ENCODE peak calls at places on chromosome 1, in four cellular contexts. Y, D, S and J are unnamed samples.

GRCh38 chr1:181014431-181015257 is 8.0 kb downstream of the STX6 start:
- DNase-seq in S (no peak), Y (no peak), D (no peak), J (no peak)

GRCh38 chr1:97516588-97516987 is 404.2 kb downstream of the DPYD start:
- DNase-seq in Y (no peak), S (no peak), D (no peak), J (no peak)

GRCh38 chr1:46545784-46546183 is 5.7 kb downstream of the KNCN start:
- DNase-seq in S (no peak), D (no peak), Y (no peak), J (no peak)

GRCh38 chr1:177948336-177948972 is 21.4 kb downstream of the SEC16B start:
- DNase-seq in Y (peak; percentile 75), D (peak; percentile 46), S (peak; percentile 72), J (peak; percentile 60)

GRCh38 chr1:47437518-47438320 is at the start of gene FOXD2:
- DNase-seq in S (peak; percentile 86), D (peak; percentile 83), Y (peak; percentile 93), J (peak; percentile 63)

GRCh38 chr1:108801101-108801500 is 54.6 kb downstream of the STXBP3 start:
- DNase-seq in Y (no peak), S (no peak), D (no peak), J (no peak)

GRCh38 chr1:63407002-63407401 is 39.6 kb downstream of the ALG6 start:
- DNase-seq in Y (no peak), S (no peak), D (no peak), J (no peak)

GRCh38 chr1:59596956-59597355 is 217.8 kb upstream of the HOOK1 start:
- DNase-seq in Y (no peak), S (no peak), D (no peak), J (no peak)

GRCh38 chr1:93114403-93114802 is 35.3 kb downstream of the MTF2 start:
- DNase-seq in S (no peak), Y (no peak), D (no peak), J (no peak)

GRCh38 chr1:11786168-11786567 is 19.6 kb downstream of the MTHFR start:
- DNase-seq in Y (no peak), S (no peak), D (no peak), J (no peak)

GRCh38 chr1:11787251-11787803 is 18.4 kb downstream of the MTHFR start:
- DNase-seq in S (peak; percentile 55), Y (peak; percentile 87), D (peak; percentile 74), J (peak; percentile 63)

GRCh38 chr1:11784256-11784992 is 21.3 kb downstream of the MTHFR start:
- DNase-seq in Y (no peak), S (no peak), D (no peak), J (no peak)

GRCh38 chr1:11783556-11783955 is 21.6 kb downstream of the C1orf167 start:
- DNase-seq in S (no peak), Y (no peak), D (no peak), J (no peak)

GRCh38 chr1:11784993-11785769 is 20.6 kb downstream of the MTHFR start:
- DNase-seq in Y (peak; percentile 82), D (peak; percentile 69), S (peak; percentile 68), J (peak; percentile 72)
- H3K4me1 ChIP-seq in Y (peaks cover 9% of the 10 kb centered on the region), D (peaks cover 56% of the 10 kb centered on the region), S (peaks cover 2% of the 10 kb centered on the region), J (peaks cover 6% of the 10 kb centered on the region)

DNA sequence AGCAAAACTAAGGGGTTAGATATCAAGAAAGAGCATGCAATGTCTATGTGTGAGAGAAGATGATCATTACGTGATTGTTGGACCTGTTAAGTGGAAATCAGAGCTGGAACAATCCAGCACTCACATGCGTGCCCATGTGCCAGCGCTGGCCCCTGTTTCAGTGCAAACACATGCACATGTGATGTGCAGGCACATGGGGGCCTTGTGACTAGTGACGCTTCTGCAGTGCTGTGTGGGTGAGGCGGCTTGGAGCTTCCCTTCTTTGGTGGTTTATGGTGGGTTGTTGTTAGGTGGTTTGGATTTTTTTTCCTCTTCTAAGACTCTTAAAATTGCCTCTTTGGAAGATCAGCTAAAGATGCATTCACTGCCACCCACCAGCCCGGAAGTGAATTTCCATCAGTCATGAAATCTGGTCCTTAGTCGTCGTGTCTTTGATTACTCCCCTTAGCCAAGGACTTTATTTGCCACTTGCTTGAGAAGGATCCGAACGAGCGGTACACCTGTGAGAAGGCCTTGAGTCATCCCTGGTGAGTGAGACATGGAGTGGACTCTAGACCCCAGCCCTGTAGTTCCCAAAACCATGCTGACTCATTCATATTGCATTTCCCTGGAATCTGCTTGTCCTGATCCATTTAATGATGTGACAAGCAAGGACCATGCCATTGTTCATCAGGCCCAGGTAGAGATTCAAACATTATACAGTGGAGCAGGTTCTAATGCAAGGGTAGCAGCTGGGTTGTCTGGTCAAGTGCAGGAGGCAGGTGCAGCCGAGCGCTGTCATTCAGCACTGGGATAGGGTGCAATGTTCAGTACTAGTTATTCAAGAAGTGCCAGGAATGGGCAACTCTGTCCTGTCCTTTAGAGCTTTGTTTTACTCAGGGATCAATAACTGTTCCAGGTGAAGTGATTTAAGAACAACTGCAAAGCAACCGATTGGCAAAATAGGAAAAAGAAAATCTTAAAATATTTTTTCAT is 26.2 kb downstream of the CAMK1G start:
- DNase-seq in Y (no peak), D (no peak), S (no peak), J (no peak)
- H3K4me1 ChIP-seq in Y (no peaks in the 10 kb centered on the region), D (no peaks in the 10 kb centered on the region), S (no peaks in the 10 kb centered on the region), J (no peaks in the 10 kb centered on the region)

GRCh38 chr1:244659694-244660093 is 6.8 kb downstream of the DESI2 start:
- DNase-seq in S (no peak), D (no peak), Y (no peak), J (no peak)
- H3K4me1 ChIP-seq in S (peaks cover 14% of the 10 kb centered on the region), D (peaks cover 44% of the 10 kb centered on the region), Y (no peaks in the 10 kb centered on the region), J (no peaks in the 10 kb centered on the region)

GRCh38 chr1:27341525-27342252 is at the start of gene SYTL1:
- DNase-seq in Y (no peak), D (no peak), S (peak; percentile 80), J (no peak)

GRCh38 chr1:27343639-27344025 is 1.8 kb downstream of the SYTL1 start:
- DNase-seq in D (no peak), S (no peak), Y (no peak), J (no peak)

GRCh38 chr1:27342391-27342777 is 562 bp downstream of the SYTL1 start:
- DNase-seq in S (no peak), D (no peak), Y (no peak), J (no peak)

GRCh38 chr1:27345272-27345671 is 3.5 kb downstream of the SYTL1 start:
- DNase-seq in S (no peak), D (no peak), Y (no peak), J (no peak)

GRCh38 chr1:27342778-27343638 is 1.2 kb downstream of the SYTL1 start:
- DNase-seq in Y (no peak), S (peak; percentile 72), D (no peak), J (no peak)
- H3K4me1 ChIP-seq in Y (no peaks in the 10 kb centered on the region), S (peaks cover 3% of the 10 kb centered on the region), D (no peaks in the 10 kb centered on the region), J (no peaks in the 10 kb centered on the region)

DNA sequence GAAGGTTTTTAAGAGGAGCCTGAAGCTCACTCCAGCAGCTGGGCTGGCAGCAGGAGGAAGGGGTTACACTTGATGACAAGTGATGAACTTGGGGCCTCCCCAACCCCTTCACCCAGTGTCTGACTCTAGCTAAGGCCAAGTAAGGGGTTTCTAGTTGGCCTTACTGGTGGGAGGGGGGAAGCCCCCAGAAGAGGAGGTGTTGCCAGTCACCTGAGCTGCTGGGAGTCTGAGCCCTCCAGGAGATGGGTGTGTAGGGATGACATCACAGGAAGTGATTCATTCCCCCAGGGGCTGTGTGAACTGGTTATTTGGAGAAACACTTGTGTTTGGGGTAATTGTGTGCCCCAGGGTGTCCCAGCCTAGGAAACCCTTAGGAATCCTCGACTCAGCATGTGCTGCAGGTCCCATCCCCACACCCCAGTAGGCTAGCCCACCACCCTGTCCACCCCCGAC is 3.1 kb downstream of the PADI1 start:
- DNase-seq in D (no peak), S (no peak), Y (no peak), J (no peak)
- H3K4me1 ChIP-seq in D (peaks cover 4% of the 10 kb centered on the region), S (no peaks in the 10 kb centered on the region), Y (no peaks in the 10 kb centered on the region), J (no peaks in the 10 kb centered on the region)

DNA sequence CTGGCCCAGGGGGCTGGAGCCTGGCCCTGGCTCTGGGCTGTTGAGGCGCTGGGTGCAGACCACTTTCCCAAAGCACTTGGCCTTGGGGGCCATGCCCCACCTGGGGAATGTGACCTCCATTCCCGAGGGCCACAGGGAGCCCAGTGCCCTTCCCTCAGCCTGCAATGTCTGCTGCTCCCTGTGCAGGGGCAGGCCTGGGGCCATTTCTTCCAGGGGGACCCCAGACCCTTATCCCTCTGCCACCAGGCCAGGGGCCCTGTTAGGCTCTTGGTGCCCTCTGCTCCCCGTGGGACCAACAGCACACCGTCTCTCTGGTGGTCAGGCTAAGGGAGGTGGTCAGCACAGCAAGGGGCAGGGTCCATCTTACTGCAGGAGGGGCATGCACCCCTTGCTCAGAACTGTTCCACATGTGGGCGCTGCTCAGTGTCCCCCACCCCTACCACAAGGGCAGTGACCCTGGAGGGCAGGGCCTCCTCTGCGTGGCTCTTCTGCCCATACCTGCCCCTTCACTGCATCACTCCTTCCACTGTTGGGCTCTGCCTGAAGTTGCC is 1.1 kb upstream of the TMEM52 start:
- DNase-seq in S (no peak), D (no peak), Y (no peak), J (no peak)
- H3K4me1 ChIP-seq in S (peaks cover 5% of the 10 kb centered on the region), D (peaks cover 12% of the 10 kb centered on the region), Y (no peaks in the 10 kb centered on the region), J (peaks cover 14% of the 10 kb centered on the region)